ENCODE peak calls at places on chromosomes 1 and 21, in nine cellular contexts. One of them, this sample, is unnamed.

GRCh38 chr1:76154213-76154956 is 79.8 kb downstream of the ST6GALNAC3 start:
- DNase-seq in nephron progenitor cell: peak
- DNase-seq in IMR-90: peak
- DNase-seq in kidney epithelial cell: peak
- DNase-seq in progenitor cell of endocrine pancreas: peak
- DNase-seq in Calu3: peak
- DNase-seq in astrocyte: peak
- DNase-seq in lower lobe of right lung: peak
- DNase-seq in fibroblast of mammary gland: peak
- DNase-seq in this sample: peak

GRCh38 chr1:207186503-207186902 is 82.5 kb downstream of the C4BPA start:
- DNase-seq in IMR-90: no peak
- DNase-seq in lower lobe of right lung: no peak
- DNase-seq in kidney epithelial cell: no peak
- DNase-seq in Calu3: no peak
- DNase-seq in astrocyte: peak
- DNase-seq in nephron progenitor cell: no peak
- DNase-seq in progenitor cell of endocrine pancreas: no peak
- DNase-seq in fibroblast of mammary gland: peak
- DNase-seq in this sample: no peak

GRCh38 chr1:157095551-157095950 is 4.1 kb downstream of the ETV3L start:
- DNase-seq in IMR-90: no peak
- DNase-seq in nephron progenitor cell: no peak
- DNase-seq in astrocyte: no peak
- DNase-seq in lower lobe of right lung: no peak
- DNase-seq in Calu3: no peak
- DNase-seq in kidney epithelial cell: no peak
- DNase-seq in progenitor cell of endocrine pancreas: no peak
- DNase-seq in fibroblast of mammary gland: no peak
- DNase-seq in this sample: no peak

GRCh38 chr1:145758575-145758974 is 39.3 kb downstream of the CD160 start:
- DNase-seq in fibroblast of mammary gland: no peak
- DNase-seq in Calu3: no peak
- DNase-seq in progenitor cell of endocrine pancreas: no peak
- DNase-seq in astrocyte: no peak
- DNase-seq in kidney epithelial cell: no peak
- DNase-seq in lower lobe of right lung: no peak
- DNase-seq in nephron progenitor cell: no peak
- DNase-seq in IMR-90: no peak
- DNase-seq in this sample: no peak

GRCh38 chr1:110875216-110875731 is 2.3 kb downstream of the CD53 start:
- DNase-seq in kidney epithelial cell: no peak
- DNase-seq in fibroblast of mammary gland: no peak
- DNase-seq in progenitor cell of endocrine pancreas: no peak
- DNase-seq in astrocyte: no peak
- DNase-seq in Calu3: no peak
- DNase-seq in lower lobe of right lung: no peak
- DNase-seq in IMR-90: no peak
- DNase-seq in nephron progenitor cell: no peak
- DNase-seq in this sample: peak

GRCh38 chr21:41482321-41482720 is 25.6 kb downstream of the TMPRSS2 start:
- DNase-seq in lower lobe of right lung: no peak
- DNase-seq in Calu3: no peak
- DNase-seq in fibroblast of mammary gland: peak
- DNase-seq in progenitor cell of endocrine pancreas: no peak
- DNase-seq in IMR-90: peak
- DNase-seq in kidney epithelial cell: no peak
- DNase-seq in nephron progenitor cell: no peak
- DNase-seq in astrocyte: peak
- DNase-seq in this sample: no peak

GRCh38 chr1:147756336-147756735 is 4.1 kb downstream of the GJA5 start:
- DNase-seq in IMR-90: no peak
- DNase-seq in lower lobe of right lung: no peak
- DNase-seq in nephron progenitor cell: no peak
- DNase-seq in fibroblast of mammary gland: no peak
- DNase-seq in kidney epithelial cell: no peak
- DNase-seq in Calu3: no peak
- DNase-seq in astrocyte: no peak
- DNase-seq in progenitor cell of endocrine pancreas: no peak
- DNase-seq in this sample: no peak

GRCh38 chr1:39668111-39668510 is 3.8 kb downstream of the NT5C1A start:
- DNase-seq in progenitor cell of endocrine pancreas: no peak
- DNase-seq in astrocyte: no peak
- DNase-seq in Calu3: no peak
- DNase-seq in fibroblast of mammary gland: no peak
- DNase-seq in nephron progenitor cell: no peak
- DNase-seq in IMR-90: no peak
- DNase-seq in lower lobe of right lung: no peak
- DNase-seq in kidney epithelial cell: no peak
- DNase-seq in this sample: no peak

GRCh38 chr1:163928649-163929048 is 606.9 kb downstream of the NUF2 start:
- DNase-seq in kidney epithelial cell: no peak
- DNase-seq in lower lobe of right lung: no peak
- DNase-seq in progenitor cell of endocrine pancreas: no peak
- DNase-seq in astrocyte: no peak
- DNase-seq in Calu3: no peak
- DNase-seq in IMR-90: no peak
- DNase-seq in nephron progenitor cell: no peak
- DNase-seq in fibroblast of mammary gland: peak
- DNase-seq in this sample: no peak

GRCh38 chr1:234727018-234727757 is 117.2 kb upstream of the IRF2BP2 start:
- DNase-seq in astrocyte: no peak
- DNase-seq in Calu3: no peak
- DNase-seq in kidney epithelial cell: no peak
- DNase-seq in progenitor cell of endocrine pancreas: no peak
- DNase-seq in nephron progenitor cell: no peak
- DNase-seq in fibroblast of mammary gland: no peak
- DNase-seq in lower lobe of right lung: no peak
- DNase-seq in IMR-90: peak
- DNase-seq in this sample: no peak

GRCh38 chr1:201295346-201295745 is 12.0 kb downstream of the PKP1 start:
- DNase-seq in kidney epithelial cell: no peak
- DNase-seq in astrocyte: no peak
- DNase-seq in Calu3: no peak
- DNase-seq in nephron progenitor cell: no peak
- DNase-seq in fibroblast of mammary gland: no peak
- DNase-seq in lower lobe of right lung: no peak
- DNase-seq in IMR-90: no peak
- DNase-seq in progenitor cell of endocrine pancreas: no peak
- DNase-seq in this sample: no peak

GRCh38 chr1:85093644-85094043 is 45.3 kb upstream of the MCOLN3 start:
- DNase-seq in nephron progenitor cell: no peak
- DNase-seq in lower lobe of right lung: no peak
- DNase-seq in IMR-90: no peak
- DNase-seq in Calu3: peak
- DNase-seq in astrocyte: no peak
- DNase-seq in progenitor cell of endocrine pancreas: no peak
- DNase-seq in fibroblast of mammary gland: no peak
- DNase-seq in kidney epithelial cell: no peak
- DNase-seq in this sample: no peak

GRCh38 chr1:233033366-233033765 is 83.0 kb downstream of the NTPCR start:
- DNase-seq in lower lobe of right lung: no peak
- DNase-seq in astrocyte: no peak
- DNase-seq in IMR-90: peak
- DNase-seq in fibroblast of mammary gland: peak
- DNase-seq in kidney epithelial cell: no peak
- DNase-seq in nephron progenitor cell: no peak
- DNase-seq in Calu3: no peak
- DNase-seq in progenitor cell of endocrine pancreas: no peak
- DNase-seq in this sample: no peak

GRCh38 chr1:103180660-103181059 is 72.3 kb upstream of the COL11A1 start:
- DNase-seq in IMR-90: peak
- DNase-seq in progenitor cell of endocrine pancreas: no peak
- DNase-seq in astrocyte: peak
- DNase-seq in Calu3: no peak
- DNase-seq in kidney epithelial cell: peak
- DNase-seq in fibroblast of mammary gland: peak
- DNase-seq in nephron progenitor cell: no peak
- DNase-seq in lower lobe of right lung: no peak
- DNase-seq in this sample: no peak

GRCh38 chr21:31892686-31893085 is 19.9 kb downstream of the HUNK start:
- DNase-seq in nephron progenitor cell: no peak
- DNase-seq in IMR-90: no peak
- DNase-seq in astrocyte: no peak
- DNase-seq in kidney epithelial cell: no peak
- DNase-seq in progenitor cell of endocrine pancreas: no peak
- DNase-seq in Calu3: no peak
- DNase-seq in fibroblast of mammary gland: no peak
- DNase-seq in lower lobe of right lung: no peak
- DNase-seq in this sample: no peak

GRCh38 chr1:190323530-190323929 is 154.1 kb downstream of the BRINP3 start:
- DNase-seq in lower lobe of right lung: no peak
- DNase-seq in nephron progenitor cell: no peak
- DNase-seq in fibroblast of mammary gland: no peak
- DNase-seq in IMR-90: no peak
- DNase-seq in progenitor cell of endocrine pancreas: no peak
- DNase-seq in Calu3: no peak
- DNase-seq in kidney epithelial cell: no peak
- DNase-seq in astrocyte: no peak
- DNase-seq in this sample: no peak

DNA sequence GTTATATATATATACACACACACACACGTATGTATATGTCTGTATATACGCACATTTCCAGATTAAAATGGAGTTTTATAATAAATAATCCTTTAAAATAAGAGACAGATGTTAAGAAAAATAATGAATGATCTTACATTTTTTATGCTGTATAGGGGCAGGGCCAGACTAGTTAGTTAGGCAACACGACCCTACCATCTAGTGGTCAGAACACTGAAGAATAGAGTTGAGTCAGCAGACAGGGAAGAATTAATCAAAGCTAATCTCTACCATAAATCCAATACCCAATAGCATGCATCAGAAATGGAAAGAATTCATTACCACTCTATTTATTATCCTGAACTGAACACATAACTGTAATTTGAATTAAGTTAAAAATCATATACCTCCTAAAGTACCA is 156.7 kb downstream of the BRINP3 start:
- DNase-seq in kidney epithelial cell: peak
- DNase-seq in lower lobe of right lung: no peak
- DNase-seq in astrocyte: peak
- DNase-seq in IMR-90: peak
- DNase-seq in Calu3: peak
- DNase-seq in nephron progenitor cell: no peak
- DNase-seq in fibroblast of mammary gland: no peak
- DNase-seq in progenitor cell of endocrine pancreas: no peak
- DNase-seq in this sample: no peak
- TF ChIP-seq CTCF in kidney epithelial cell: peak
- TF ChIP-seq CTCF in lower lobe of right lung: no peak
- TF ChIP-seq CTCF in astrocyte: peak
- TF ChIP-seq CTCF in IMR-90: peak
- TF ChIP-seq CTCF in Calu3: peak
- TF ChIP-seq CTCF in nephron progenitor cell: peak
- TF ChIP-seq CTCF in fibroblast of mammary gland: no peak
- TF ChIP-seq CTCF in progenitor cell of endocrine pancreas: peak
- TF ChIP-seq CTCF in this sample: no peak

GRCh38 chr21:44456207-44456914 is 1.1 kb downstream of the LRRC3 start:
- DNase-seq in Calu3: no peak
- DNase-seq in kidney epithelial cell: no peak
- DNase-seq in IMR-90: no peak
- DNase-seq in astrocyte: no peak
- DNase-seq in lower lobe of right lung: peak
- DNase-seq in fibroblast of mammary gland: no peak
- DNase-seq in nephron progenitor cell: no peak
- DNase-seq in progenitor cell of endocrine pancreas: no peak
- DNase-seq in this sample: no peak

GRCh38 chr21:44454747-44455523 is at the start of gene LRRC3:
- DNase-seq in Calu3: peak
- DNase-seq in lower lobe of right lung: peak
- DNase-seq in astrocyte: peak
- DNase-seq in fibroblast of mammary gland: peak
- DNase-seq in nephron progenitor cell: peak
- DNase-seq in IMR-90: peak
- DNase-seq in progenitor cell of endocrine pancreas: peak
- DNase-seq in kidney epithelial cell: peak
- DNase-seq in this sample: peak

GRCh38 chr21:44458971-44459711 is 3.8 kb downstream of the LRRC3 start:
- DNase-seq in nephron progenitor cell: no peak
- DNase-seq in progenitor cell of endocrine pancreas: no peak
- DNase-seq in fibroblast of mammary gland: no peak
- DNase-seq in IMR-90: no peak
- DNase-seq in kidney epithelial cell: no peak
- DNase-seq in Calu3: no peak
- DNase-seq in astrocyte: no peak
- DNase-seq in lower lobe of right lung: no peak
- DNase-seq in this sample: no peak

GRCh38 chr21:44455524-44456206 is 355 bp downstream of the LRRC3 start:
- DNase-seq in progenitor cell of endocrine pancreas: no peak
- DNase-seq in astrocyte: no peak
- DNase-seq in kidney epithelial cell: no peak
- DNase-seq in fibroblast of mammary gland: peak
- DNase-seq in Calu3: peak
- DNase-seq in IMR-90: no peak
- DNase-seq in nephron progenitor cell: peak
- DNase-seq in lower lobe of right lung: peak
- DNase-seq in this sample: no peak

GRCh38 chr21:44456915-44457736 is 1.8 kb downstream of the LRRC3 start:
- DNase-seq in kidney epithelial cell: no peak
- DNase-seq in progenitor cell of endocrine pancreas: no peak
- DNase-seq in IMR-90: no peak
- DNase-seq in fibroblast of mammary gland: no peak
- DNase-seq in Calu3: no peak
- DNase-seq in lower lobe of right lung: peak
- DNase-seq in nephron progenitor cell: no peak
- DNase-seq in astrocyte: no peak
- DNase-seq in this sample: no peak
- TF ChIP-seq CTCF in kidney epithelial cell: no peak
- TF ChIP-seq CTCF in progenitor cell of endocrine pancreas: no peak
- TF ChIP-seq CTCF in IMR-90: no peak
- TF ChIP-seq CTCF in fibroblast of mammary gland: no peak
- TF ChIP-seq CTCF in Calu3: no peak
- TF ChIP-seq CTCF in lower lobe of right lung: no peak
- TF ChIP-seq CTCF in nephron progenitor cell: no peak
- TF ChIP-seq CTCF in astrocyte: no peak
- TF ChIP-seq CTCF in this sample: no peak

GRCh38 chr1:247487057-247487456 is 29.2 kb upstream of the OR2B11 start:
- DNase-seq in kidney epithelial cell: peak
- DNase-seq in astrocyte: no peak
- DNase-seq in nephron progenitor cell: peak
- DNase-seq in Calu3: peak
- DNase-seq in IMR-90: peak
- DNase-seq in fibroblast of mammary gland: peak
- DNase-seq in lower lobe of right lung: no peak
- DNase-seq in progenitor cell of endocrine pancreas: no peak
- DNase-seq in this sample: peak
- TF ChIP-seq CTCF in kidney epithelial cell: peak
- TF ChIP-seq CTCF in astrocyte: peak
- TF ChIP-seq CTCF in nephron progenitor cell: peak
- TF ChIP-seq CTCF in Calu3: no peak
- TF ChIP-seq CTCF in IMR-90: peak
- TF ChIP-seq CTCF in fibroblast of mammary gland: peak
- TF ChIP-seq CTCF in lower lobe of right lung: peak
- TF ChIP-seq CTCF in progenitor cell of endocrine pancreas: peak
- TF ChIP-seq CTCF in this sample: peak

DNA sequence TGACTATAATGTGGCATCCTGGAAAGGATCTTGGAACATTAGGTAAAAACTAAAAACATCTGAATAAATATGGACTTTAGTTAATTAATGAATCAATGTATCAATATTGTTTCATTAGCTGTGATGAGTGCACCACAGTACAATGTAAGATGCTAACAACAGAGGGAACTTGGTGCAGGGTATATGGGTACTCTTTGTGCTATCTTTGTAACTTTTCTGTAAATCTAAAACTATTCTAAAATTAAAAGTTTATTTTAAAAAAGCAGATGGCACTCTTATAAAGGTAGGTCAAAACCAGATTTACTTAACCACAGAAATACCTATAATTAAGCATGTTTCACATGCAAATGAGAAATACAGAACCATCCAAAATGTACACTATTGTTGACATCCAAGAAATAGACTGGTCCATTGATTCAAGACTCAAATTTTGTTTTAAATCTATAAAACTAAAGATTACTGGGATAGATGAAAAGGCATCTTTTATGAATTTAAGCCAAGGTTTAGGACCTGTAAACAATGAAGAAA is 38.4 kb downstream of the ACBD3 start:
- DNase-seq in kidney epithelial cell: no peak
- DNase-seq in nephron progenitor cell: no peak
- DNase-seq in fibroblast of mammary gland: no peak
- DNase-seq in Calu3: no peak
- DNase-seq in astrocyte: no peak
- DNase-seq in IMR-90: no peak
- DNase-seq in lower lobe of right lung: no peak
- DNase-seq in progenitor cell of endocrine pancreas: no peak
- DNase-seq in this sample: no peak
- TF ChIP-seq CTCF in kidney epithelial cell: no peak
- TF ChIP-seq CTCF in nephron progenitor cell: no peak
- TF ChIP-seq CTCF in fibroblast of mammary gland: no peak
- TF ChIP-seq CTCF in Calu3: no peak
- TF ChIP-seq CTCF in astrocyte: no peak
- TF ChIP-seq CTCF in IMR-90: no peak
- TF ChIP-seq CTCF in lower lobe of right lung: no peak
- TF ChIP-seq CTCF in progenitor cell of endocrine pancreas: no peak
- TF ChIP-seq CTCF in this sample: no peak